ENCODE peak calls at places on chromosomes 6 and 20, in ten cellular contexts. One of them, this sample, is unnamed.

GRCh38 chr6:29553268-29554057 is 6.1 kb downstream of the UBD start:
- DNase-seq in GM10248: peak
- DNase-seq in T-helper 17 cell: no peak
- DNase-seq in uterus: peak
- DNase-seq in cardiac muscle cell: peak
- DNase-seq in AG04450: no peak
- DNase-seq in amygdala: peak
- DNase-seq in left lung: peak
- DNase-seq in dermis microvascular lymphatic vessel endothelial cell: peak
- DNase-seq in SK-N-SH: peak
- DNase-seq in this sample: peak

GRCh38 chr6:35737413-35738211 is 780 bp downstream of the ARMC12 start:
- DNase-seq in GM10248: peak
- DNase-seq in T-helper 17 cell: no peak
- DNase-seq in uterus: peak
- DNase-seq in cardiac muscle cell: peak
- DNase-seq in AG04450: peak
- DNase-seq in amygdala: no peak
- DNase-seq in left lung: no peak
- DNase-seq in dermis microvascular lymphatic vessel endothelial cell: peak
- DNase-seq in SK-N-SH: peak
- DNase-seq in this sample: no peak

GRCh38 chr6:29792123-29793035 is 35.2 kb upstream of the HLA-G start:
- DNase-seq in GM10248: peak
- DNase-seq in T-helper 17 cell: peak
- DNase-seq in uterus: peak
- DNase-seq in cardiac muscle cell: peak
- DNase-seq in AG04450: no peak
- DNase-seq in amygdala: peak
- DNase-seq in left lung: peak
- DNase-seq in dermis microvascular lymphatic vessel endothelial cell: no peak
- DNase-seq in SK-N-SH: peak
- DNase-seq in this sample: no peak

GRCh38 chr6:79432726-79433125 is 104.5 kb downstream of the LCA5 start:
- DNase-seq in GM10248: no peak
- DNase-seq in T-helper 17 cell: no peak
- DNase-seq in uterus: no peak
- DNase-seq in cardiac muscle cell: no peak
- DNase-seq in AG04450: no peak
- DNase-seq in amygdala: no peak
- DNase-seq in left lung: no peak
- DNase-seq in dermis microvascular lymphatic vessel endothelial cell: no peak
- DNase-seq in SK-N-SH: no peak
- DNase-seq in this sample: no peak

GRCh38 chr6:45837541-45838200 is 178.0 kb downstream of the CLIC5 start:
- DNase-seq in GM10248: no peak
- DNase-seq in T-helper 17 cell: no peak
- DNase-seq in uterus: no peak
- DNase-seq in cardiac muscle cell: no peak
- DNase-seq in AG04450: no peak
- DNase-seq in amygdala: no peak
- DNase-seq in left lung: no peak
- DNase-seq in dermis microvascular lymphatic vessel endothelial cell: no peak
- DNase-seq in SK-N-SH: no peak
- DNase-seq in this sample: no peak

GRCh38 chr6:105087571-105088211 is 92.1 kb downstream of the POPDC3 start:
- DNase-seq in GM10248: peak
- DNase-seq in T-helper 17 cell: no peak
- DNase-seq in uterus: peak
- DNase-seq in cardiac muscle cell: peak
- DNase-seq in AG04450: peak
- DNase-seq in amygdala: no peak
- DNase-seq in left lung: no peak
- DNase-seq in dermis microvascular lymphatic vessel endothelial cell: peak
- DNase-seq in SK-N-SH: peak
- DNase-seq in this sample: no peak

GRCh38 chr6:138410972-138411667 is 7.1 kb downstream of the HEBP2 start:
- DNase-seq in GM10248: peak
- DNase-seq in T-helper 17 cell: no peak
- DNase-seq in uterus: no peak
- DNase-seq in cardiac muscle cell: no peak
- DNase-seq in AG04450: no peak
- DNase-seq in amygdala: no peak
- DNase-seq in left lung: no peak
- DNase-seq in dermis microvascular lymphatic vessel endothelial cell: no peak
- DNase-seq in SK-N-SH: no peak
- DNase-seq in this sample: no peak

GRCh38 chr20:3937618-3938017 is 48.4 kb downstream of the PANK2 start:
- DNase-seq in GM10248: no peak
- DNase-seq in T-helper 17 cell: no peak
- DNase-seq in uterus: no peak
- DNase-seq in cardiac muscle cell: no peak
- DNase-seq in AG04450: no peak
- DNase-seq in amygdala: no peak
- DNase-seq in left lung: no peak
- DNase-seq in dermis microvascular lymphatic vessel endothelial cell: no peak
- DNase-seq in SK-N-SH: no peak
- DNase-seq in this sample: no peak

GRCh38 chr6:99614430-99615161 is 8.0 kb downstream of the PRDM13 start:
- DNase-seq in GM10248: no peak
- DNase-seq in T-helper 17 cell: no peak
- DNase-seq in uterus: no peak
- DNase-seq in cardiac muscle cell: peak
- DNase-seq in AG04450: no peak
- DNase-seq in amygdala: no peak
- DNase-seq in left lung: peak
- DNase-seq in dermis microvascular lymphatic vessel endothelial cell: no peak
- DNase-seq in SK-N-SH: peak
- DNase-seq in this sample: peak

GRCh38 chr6:113596907-113597583 is 260.1 kb upstream of the MARCKS start:
- DNase-seq in GM10248: no peak
- DNase-seq in T-helper 17 cell: no peak
- DNase-seq in uterus: peak
- DNase-seq in cardiac muscle cell: peak
- DNase-seq in AG04450: no peak
- DNase-seq in amygdala: no peak
- DNase-seq in left lung: no peak
- DNase-seq in dermis microvascular lymphatic vessel endothelial cell: no peak
- DNase-seq in SK-N-SH: no peak
- DNase-seq in this sample: no peak

GRCh38 chr20:17749979-17750721 is 50.4 kb downstream of the BANF2 start:
- DNase-seq in GM10248: no peak
- DNase-seq in T-helper 17 cell: no peak
- DNase-seq in uterus: peak
- DNase-seq in cardiac muscle cell: no peak
- DNase-seq in AG04450: no peak
- DNase-seq in amygdala: no peak
- DNase-seq in left lung: no peak
- DNase-seq in dermis microvascular lymphatic vessel endothelial cell: peak
- DNase-seq in SK-N-SH: no peak
- DNase-seq in this sample: no peak

GRCh38 chr6:51959744-51960383 is 127.5 kb downstream of the PKHD1 start:
- DNase-seq in GM10248: peak
- DNase-seq in T-helper 17 cell: no peak
- DNase-seq in uterus: no peak
- DNase-seq in cardiac muscle cell: peak
- DNase-seq in AG04450: peak
- DNase-seq in amygdala: peak
- DNase-seq in left lung: peak
- DNase-seq in dermis microvascular lymphatic vessel endothelial cell: peak
- DNase-seq in SK-N-SH: peak
- DNase-seq in this sample: peak

GRCh38 chr6:95866732-95867131 is 149.0 kb upstream of the FUT9 start:
- DNase-seq in GM10248: no peak
- DNase-seq in T-helper 17 cell: no peak
- DNase-seq in uterus: no peak
- DNase-seq in cardiac muscle cell: peak
- DNase-seq in AG04450: no peak
- DNase-seq in amygdala: no peak
- DNase-seq in left lung: no peak
- DNase-seq in dermis microvascular lymphatic vessel endothelial cell: no peak
- DNase-seq in SK-N-SH: peak
- DNase-seq in this sample: no peak

GRCh38 chr6:9482030-9482731 is 932.7 kb downstream of the TFAP2A start:
- DNase-seq in GM10248: no peak
- DNase-seq in T-helper 17 cell: no peak
- DNase-seq in uterus: no peak
- DNase-seq in cardiac muscle cell: no peak
- DNase-seq in AG04450: peak
- DNase-seq in amygdala: no peak
- DNase-seq in left lung: no peak
- DNase-seq in dermis microvascular lymphatic vessel endothelial cell: no peak
- DNase-seq in SK-N-SH: no peak
- DNase-seq in this sample: peak

GRCh38 chr20:38152175-38153010 is 12.7 kb downstream of the TGM2 start:
- DNase-seq in GM10248: peak
- DNase-seq in T-helper 17 cell: no peak
- DNase-seq in uterus: peak
- DNase-seq in cardiac muscle cell: no peak
- DNase-seq in AG04450: no peak
- DNase-seq in amygdala: peak
- DNase-seq in left lung: peak
- DNase-seq in dermis microvascular lymphatic vessel endothelial cell: peak
- DNase-seq in SK-N-SH: peak
- DNase-seq in this sample: no peak

GRCh38 chr6:97947841-97948240 is 664.8 kb upstream of the MMS22L start:
- DNase-seq in GM10248: no peak
- DNase-seq in T-helper 17 cell: no peak
- DNase-seq in uterus: peak
- DNase-seq in cardiac muscle cell: peak
- DNase-seq in AG04450: no peak
- DNase-seq in amygdala: no peak
- DNase-seq in left lung: no peak
- DNase-seq in dermis microvascular lymphatic vessel endothelial cell: peak
- DNase-seq in SK-N-SH: peak
- DNase-seq in this sample: no peak

GRCh38 chr6:102798631-102799030 is 1405.1 kb downstream of the GRIK2 start:
- DNase-seq in GM10248: no peak
- DNase-seq in T-helper 17 cell: no peak
- DNase-seq in uterus: no peak
- DNase-seq in cardiac muscle cell: peak
- DNase-seq in AG04450: no peak
- DNase-seq in amygdala: no peak
- DNase-seq in left lung: no peak
- DNase-seq in dermis microvascular lymphatic vessel endothelial cell: no peak
- DNase-seq in SK-N-SH: no peak
- DNase-seq in this sample: peak

GRCh38 chr6:166257911-166258318 is 50.3 kb downstream of the PRR18 start:
- DNase-seq in GM10248: no peak
- DNase-seq in T-helper 17 cell: no peak
- DNase-seq in uterus: no peak
- DNase-seq in cardiac muscle cell: no peak
- DNase-seq in AG04450: no peak
- DNase-seq in amygdala: no peak
- DNase-seq in left lung: no peak
- DNase-seq in dermis microvascular lymphatic vessel endothelial cell: no peak
- DNase-seq in SK-N-SH: no peak
- DNase-seq in this sample: peak

GRCh38 chr6:103079867-103080266 is 1686.4 kb downstream of the GRIK2 start:
- DNase-seq in GM10248: no peak
- DNase-seq in T-helper 17 cell: no peak
- DNase-seq in uterus: no peak
- DNase-seq in cardiac muscle cell: no peak
- DNase-seq in AG04450: no peak
- DNase-seq in amygdala: no peak
- DNase-seq in left lung: no peak
- DNase-seq in dermis microvascular lymphatic vessel endothelial cell: no peak
- DNase-seq in SK-N-SH: no peak
- DNase-seq in this sample: no peak

GRCh38 chr20:4470375-4470774 is 251.3 kb upstream of the PRND start:
- DNase-seq in GM10248: no peak
- DNase-seq in T-helper 17 cell: no peak
- DNase-seq in uterus: no peak
- DNase-seq in cardiac muscle cell: no peak
- DNase-seq in AG04450: peak
- DNase-seq in amygdala: no peak
- DNase-seq in left lung: no peak
- DNase-seq in dermis microvascular lymphatic vessel endothelial cell: no peak
- DNase-seq in SK-N-SH: peak
- DNase-seq in this sample: no peak

GRCh38 chr6:84539122-84539856 is 225.1 kb downstream of the TBX18 start:
- DNase-seq in GM10248: no peak
- DNase-seq in T-helper 17 cell: no peak
- DNase-seq in uterus: no peak
- DNase-seq in cardiac muscle cell: no peak
- DNase-seq in AG04450: no peak
- DNase-seq in amygdala: no peak
- DNase-seq in left lung: no peak
- DNase-seq in dermis microvascular lymphatic vessel endothelial cell: no peak
- DNase-seq in SK-N-SH: no peak
- DNase-seq in this sample: no peak